ENCODE peak calls at places on chromosome 22, in four cellular contexts. One of them, this sample, is unnamed.

GRCh38 chr22:45217806-45218205 is 22.9 kb downstream of the KIAA0930 start:
- DNase-seq in dorsolateral prefrontal cortex: no peak
- DNase-seq in astrocyte of the cerebellum: no peak
- DNase-seq in foreskin fibroblast: no peak
- DNase-seq in this sample: no peak

GRCh38 chr22:45196926-45197605 is 33.3 kb downstream of the NUP50 start:
- DNase-seq in astrocyte of the cerebellum: no peak
- DNase-seq in dorsolateral prefrontal cortex: no peak
- DNase-seq in foreskin fibroblast: no peak
- DNase-seq in this sample: no peak

GRCh38 chr22:23376256-23376655 is 195.9 kb downstream of the BCR start:
- DNase-seq in astrocyte of the cerebellum: no peak
- DNase-seq in dorsolateral prefrontal cortex: no peak
- DNase-seq in foreskin fibroblast: no peak
- DNase-seq in this sample: no peak

GRCh38 chr22:21761086-21761485 is 25.5 kb upstream of the YPEL1 start:
- DNase-seq in astrocyte of the cerebellum: no peak
- DNase-seq in foreskin fibroblast: peak; percentile 9
- DNase-seq in dorsolateral prefrontal cortex: no peak
- DNase-seq in this sample: no peak

GRCh38 chr22:26904483-26904882 is 247.1 kb downstream of the MIAT start:
- DNase-seq in astrocyte of the cerebellum: no peak
- DNase-seq in foreskin fibroblast: no peak
- DNase-seq in dorsolateral prefrontal cortex: no peak
- DNase-seq in this sample: no peak

GRCh38 chr22:17890892-17891291 is 116.6 kb upstream of the BID start:
- DNase-seq in astrocyte of the cerebellum: no peak
- DNase-seq in foreskin fibroblast: no peak
- DNase-seq in dorsolateral prefrontal cortex: no peak
- DNase-seq in this sample: no peak

GRCh38 chr22:22166941-22167713 is 77.5 kb upstream of the VPREB1 start:
- DNase-seq in astrocyte of the cerebellum: no peak
- DNase-seq in dorsolateral prefrontal cortex: no peak
- DNase-seq in foreskin fibroblast: no peak
- DNase-seq in this sample: no peak

GRCh38 chr22:17366830-17367229 is 2.4 kb upstream of the CECR2 start:
- DNase-seq in astrocyte of the cerebellum: no peak
- DNase-seq in foreskin fibroblast: no peak
- DNase-seq in dorsolateral prefrontal cortex: no peak
- DNase-seq in this sample: no peak

GRCh38 chr22:30202531-30203006 is 44.0 kb downstream of the LIF start:
- DNase-seq in foreskin fibroblast: peak; percentile 72
- DNase-seq in astrocyte of the cerebellum: no peak
- DNase-seq in dorsolateral prefrontal cortex: peak; percentile 18
- DNase-seq in this sample: no peak

GRCh38 chr22:44393066-44393465 is 80.3 kb upstream of the SHISAL1 start:
- DNase-seq in astrocyte of the cerebellum: no peak
- DNase-seq in foreskin fibroblast: no peak
- DNase-seq in dorsolateral prefrontal cortex: no peak
- DNase-seq in this sample: no peak

GRCh38 chr22:19168088-19168890 is 10.2 kb downstream of the SLC25A1 start:
- DNase-seq in dorsolateral prefrontal cortex: no peak
- DNase-seq in astrocyte of the cerebellum: no peak
- DNase-seq in foreskin fibroblast: no peak
- DNase-seq in this sample: no peak

GRCh38 chr22:44202261-44202789 is 21.6 kb downstream of the PARVG start:
- DNase-seq in dorsolateral prefrontal cortex: no peak
- DNase-seq in astrocyte of the cerebellum: peak; percentile 58
- DNase-seq in foreskin fibroblast: peak; percentile 31
- DNase-seq in this sample: no peak

GRCh38 chr22:27460596-27461347 is 340.8 kb downstream of the MN1 start:
- DNase-seq in foreskin fibroblast: peak; percentile 45
- DNase-seq in dorsolateral prefrontal cortex: no peak
- DNase-seq in astrocyte of the cerebellum: no peak
- DNase-seq in this sample: no peak

GRCh38 chr22:41699264-41700104 is at the start of gene MEI1:
- DNase-seq in astrocyte of the cerebellum: peak; percentile 28
- DNase-seq in dorsolateral prefrontal cortex: peak; percentile 87
- DNase-seq in foreskin fibroblast: peak; percentile 53
- DNase-seq in this sample: no peak

GRCh38 chr22:21992593-21993237 is 10.1 kb upstream of the TOP3B start:
- DNase-seq in foreskin fibroblast: no peak
- DNase-seq in astrocyte of the cerebellum: no peak
- DNase-seq in dorsolateral prefrontal cortex: no peak
- DNase-seq in this sample: no peak

GRCh38 chr22:35684732-35685131 is 32.9 kb upstream of the APOL5 start:
- DNase-seq in dorsolateral prefrontal cortex: no peak
- DNase-seq in foreskin fibroblast: no peak
- DNase-seq in astrocyte of the cerebellum: no peak
- DNase-seq in this sample: no peak

GRCh38 chr22:17638432-17639237 is at the start of gene BCL2L13:
- DNase-seq in astrocyte of the cerebellum: peak; percentile 66
- DNase-seq in foreskin fibroblast: peak; percentile 91
- DNase-seq in dorsolateral prefrontal cortex: peak; percentile 90
- DNase-seq in this sample: peak; percentile 57

GRCh38 chr22:41380993-41381328 is 781 bp upstream of the TEF start:
- DNase-seq in foreskin fibroblast: peak; percentile 93
- DNase-seq in astrocyte of the cerebellum: peak; percentile 40
- DNase-seq in dorsolateral prefrontal cortex: no peak
- DNase-seq in this sample: peak; percentile 81

GRCh38 chr22:19607198-19608113 is 83.2 kb upstream of the CLDN5 start:
- DNase-seq in foreskin fibroblast: no peak
- DNase-seq in dorsolateral prefrontal cortex: peak; percentile 87
- DNase-seq in astrocyte of the cerebellum: no peak
- DNase-seq in this sample: no peak

GRCh38 chr22:19923914-19924513 is 17.6 kb upstream of the COMT start:
- DNase-seq in foreskin fibroblast: no peak
- DNase-seq in astrocyte of the cerebellum: no peak
- DNase-seq in dorsolateral prefrontal cortex: no peak
- DNase-seq in this sample: no peak

GRCh38 chr22:19820880-19821522 is 33.7 kb downstream of the GNB1L start:
- DNase-seq in foreskin fibroblast: no peak
- DNase-seq in dorsolateral prefrontal cortex: peak; percentile 1
- DNase-seq in astrocyte of the cerebellum: no peak
- DNase-seq in this sample: no peak

GRCh38 chr22:27251563-27251962 is 550.0 kb downstream of the MN1 start:
- DNase-seq in foreskin fibroblast: no peak
- DNase-seq in dorsolateral prefrontal cortex: no peak
- DNase-seq in astrocyte of the cerebellum: no peak
- DNase-seq in this sample: no peak

GRCh38 chr22:32475428-32476010 is 908 bp downstream of the FBXO7 start:
- DNase-seq in foreskin fibroblast: peak; percentile 21
- DNase-seq in astrocyte of the cerebellum: no peak
- DNase-seq in dorsolateral prefrontal cortex: peak; percentile 38
- DNase-seq in this sample: peak; percentile 27

GRCh38 chr22:28426346-28427132 is 253.1 kb downstream of the TTC28 start:
- DNase-seq in dorsolateral prefrontal cortex: no peak
- DNase-seq in astrocyte of the cerebellum: no peak
- DNase-seq in foreskin fibroblast: no peak
- DNase-seq in this sample: no peak

DNA sequence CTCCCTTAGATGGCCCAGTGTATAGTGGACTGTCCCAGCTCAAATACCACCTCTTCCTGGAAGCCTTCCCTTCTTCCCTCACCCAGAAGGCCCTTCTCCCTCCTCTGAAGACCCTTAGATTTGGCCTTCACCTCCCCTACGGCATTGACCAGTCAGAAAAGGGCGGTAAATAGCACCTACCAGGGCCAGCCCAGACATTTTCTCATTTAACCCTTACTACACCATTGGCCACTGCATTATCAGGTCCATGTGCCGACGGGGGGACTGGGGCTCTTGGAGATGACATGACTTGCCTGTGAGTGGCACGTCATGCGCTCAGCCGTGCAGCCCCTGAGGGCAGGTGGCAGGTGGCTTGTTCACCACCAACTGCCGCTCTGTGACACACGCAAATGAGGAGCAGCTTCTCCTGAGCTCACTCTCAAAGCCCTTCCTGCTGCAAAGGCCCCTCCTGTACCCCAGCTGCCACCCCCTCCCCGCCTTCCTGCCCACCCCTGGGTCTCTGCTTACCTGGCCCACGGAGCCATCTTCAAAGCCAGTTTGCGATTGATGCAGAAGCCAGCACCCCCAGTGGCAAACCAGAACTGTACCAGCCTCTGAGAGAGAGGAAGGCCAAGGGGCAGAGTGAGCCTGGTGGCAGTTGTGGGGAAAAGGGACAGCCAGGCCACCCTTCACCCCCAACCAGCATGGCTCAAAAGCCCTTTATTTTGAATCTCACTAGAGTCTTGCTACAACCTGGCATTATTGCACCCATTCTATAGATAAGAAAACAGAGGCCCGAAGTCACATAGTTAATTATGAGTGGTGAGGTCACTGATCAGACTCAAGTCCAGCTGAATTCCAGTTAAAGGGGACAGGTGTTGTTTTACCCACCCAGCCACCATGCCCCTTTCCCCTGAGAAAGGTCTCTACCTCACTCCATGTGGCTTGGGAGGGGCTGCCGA is 9.5 kb downstream of the MFNG start:
- DNase-seq in dorsolateral prefrontal cortex: no peak
- DNase-seq in astrocyte of the cerebellum: no peak
- DNase-seq in foreskin fibroblast: no peak
- DNase-seq in this sample: no peak
- TF ChIP-seq CTCF in dorsolateral prefrontal cortex: no peak
- TF ChIP-seq CTCF in astrocyte of the cerebellum: no peak
- TF ChIP-seq CTCF in foreskin fibroblast: no peak
- TF ChIP-seq CTCF in this sample: no peak

GRCh38 chr22:49164773-49165320 is 662.8 kb downstream of the BRD1 start:
- DNase-seq in foreskin fibroblast: no peak
- DNase-seq in astrocyte of the cerebellum: no peak
- DNase-seq in dorsolateral prefrontal cortex: no peak
- DNase-seq in this sample: no peak

GRCh38 chr22:49166211-49166610 is 661.5 kb downstream of the BRD1 start:
- DNase-seq in astrocyte of the cerebellum: no peak
- DNase-seq in foreskin fibroblast: no peak
- DNase-seq in dorsolateral prefrontal cortex: no peak
- DNase-seq in this sample: no peak

GRCh38 chr22:49163258-49163959 is 664.3 kb downstream of the BRD1 start:
- DNase-seq in astrocyte of the cerebellum: no peak
- DNase-seq in dorsolateral prefrontal cortex: no peak
- DNase-seq in foreskin fibroblast: no peak
- DNase-seq in this sample: no peak

GRCh38 chr22:49162841-49163240 is 664.8 kb downstream of the BRD1 start:
- DNase-seq in dorsolateral prefrontal cortex: no peak
- DNase-seq in astrocyte of the cerebellum: no peak
- DNase-seq in foreskin fibroblast: no peak
- DNase-seq in this sample: no peak

GRCh38 chr22:49163960-49164690 is 663.5 kb downstream of the BRD1 start:
- DNase-seq in astrocyte of the cerebellum: no peak
- DNase-seq in foreskin fibroblast: no peak
- DNase-seq in dorsolateral prefrontal cortex: no peak
- DNase-seq in this sample: no peak
- TF ChIP-seq CTCF in astrocyte of the cerebellum: no peak
- TF ChIP-seq CTCF in foreskin fibroblast: no peak
- TF ChIP-seq CTCF in dorsolateral prefrontal cortex: no peak
- TF ChIP-seq CTCF in this sample: no peak

GRCh38 chr22:46446799-46447198 is 90.6 kb downstream of the CELSR1 start:
- DNase-seq in foreskin fibroblast: no peak
- DNase-seq in astrocyte of the cerebellum: no peak
- DNase-seq in dorsolateral prefrontal cortex: no peak
- DNase-seq in this sample: no peak

GRCh38 chr22:46443850-46444389 is 93.5 kb downstream of the CELSR1 start:
- DNase-seq in foreskin fibroblast: no peak
- DNase-seq in astrocyte of the cerebellum: no peak
- DNase-seq in dorsolateral prefrontal cortex: no peak
- DNase-seq in this sample: no peak

GRCh38 chr22:46442217-46442853 is 95.1 kb downstream of the CELSR1 start:
- DNase-seq in astrocyte of the cerebellum: no peak
- DNase-seq in dorsolateral prefrontal cortex: no peak
- DNase-seq in foreskin fibroblast: no peak
- DNase-seq in this sample: no peak

GRCh38 chr22:46445771-46446485 is 91.5 kb downstream of the CELSR1 start:
- DNase-seq in dorsolateral prefrontal cortex: no peak
- DNase-seq in foreskin fibroblast: no peak
- DNase-seq in astrocyte of the cerebellum: no peak
- DNase-seq in this sample: no peak

GRCh38 chr22:46444390-46444854 is 93.0 kb downstream of the CELSR1 start:
- DNase-seq in dorsolateral prefrontal cortex: no peak
- DNase-seq in foreskin fibroblast: no peak
- DNase-seq in astrocyte of the cerebellum: no peak
- DNase-seq in this sample: no peak
- TF ChIP-seq CTCF in dorsolateral prefrontal cortex: no peak
- TF ChIP-seq CTCF in foreskin fibroblast: peak; percentile 5
- TF ChIP-seq CTCF in astrocyte of the cerebellum: peak; percentile 30
- TF ChIP-seq CTCF in this sample: peak; percentile 22

GRCh38 chr22:31340765-31341247 is 5.3 kb downstream of the PATZ1 start:
- DNase-seq in dorsolateral prefrontal cortex: no peak
- DNase-seq in astrocyte of the cerebellum: no peak
- DNase-seq in foreskin fibroblast: no peak
- DNase-seq in this sample: no peak

GRCh38 chr22:31339148-31339832 is 6.9 kb downstream of the PATZ1 start:
- DNase-seq in foreskin fibroblast: no peak
- DNase-seq in astrocyte of the cerebellum: no peak
- DNase-seq in dorsolateral prefrontal cortex: no peak
- DNase-seq in this sample: no peak

GRCh38 chr22:31342389-31343125 is 3.6 kb downstream of the PATZ1 start:
- DNase-seq in foreskin fibroblast: no peak
- DNase-seq in dorsolateral prefrontal cortex: no peak
- DNase-seq in astrocyte of the cerebellum: no peak
- DNase-seq in this sample: no peak

GRCh38 chr22:31341386-31342088 is 4.6 kb downstream of the PATZ1 start:
- DNase-seq in foreskin fibroblast: no peak
- DNase-seq in dorsolateral prefrontal cortex: no peak
- DNase-seq in astrocyte of the cerebellum: no peak
- DNase-seq in this sample: no peak

GRCh38 chr22:31340360-31340759 is 5.8 kb downstream of the PATZ1 start:
- DNase-seq in foreskin fibroblast: no peak
- DNase-seq in astrocyte of the cerebellum: no peak
- DNase-seq in dorsolateral prefrontal cortex: no peak
- DNase-seq in this sample: no peak
- TF ChIP-seq CTCF in foreskin fibroblast: no peak
- TF ChIP-seq CTCF in astrocyte of the cerebellum: no peak
- TF ChIP-seq CTCF in dorsolateral prefrontal cortex: no peak
- TF ChIP-seq CTCF in this sample: no peak